ENCODE peak calls at places on chromosomes 2 and 18, in four cellular contexts. One of them, this sample, is unnamed.

GRCh38 chr2:236856856-236857616 is 228.7 kb upstream of the COPS8 start:
- DNase-seq in uterus: no peak
- DNase-seq in breast epithelium: no peak
- DNase-seq in ovary: no peak
- DNase-seq in this sample: no peak

GRCh38 chr2:120239488-120240287 is 13.0 kb upstream of the RALB start:
- DNase-seq in uterus: peak; percentile 62
- DNase-seq in breast epithelium: no peak
- DNase-seq in ovary: peak; percentile 54
- DNase-seq in this sample: no peak

GRCh38 chr18:33720133-33720532 is 142.1 kb downstream of the ASXL3 start:
- DNase-seq in uterus: no peak
- DNase-seq in breast epithelium: no peak
- DNase-seq in ovary: no peak
- DNase-seq in this sample: no peak

GRCh38 chr2:118987886-118988285 is 45.9 kb downstream of the MARCO start:
- DNase-seq in uterus: no peak
- DNase-seq in breast epithelium: no peak
- DNase-seq in ovary: no peak
- DNase-seq in this sample: peak; percentile 31

GRCh38 chr2:288002-288742 is at the start of gene ALKAL2:
- DNase-seq in uterus: peak; percentile 50
- DNase-seq in breast epithelium: no peak
- DNase-seq in ovary: peak; percentile 73
- DNase-seq in this sample: no peak

GRCh38 chr18:63444567-63444966 is 22.3 kb upstream of the VPS4B start:
- DNase-seq in uterus: no peak
- DNase-seq in breast epithelium: no peak
- DNase-seq in ovary: no peak
- DNase-seq in this sample: no peak

GRCh38 chr18:79609841-79610281 is 69.7 kb upstream of the CTDP1 start:
- DNase-seq in uterus: no peak
- DNase-seq in breast epithelium: peak; percentile 22
- DNase-seq in ovary: peak; percentile 31
- DNase-seq in this sample: peak; percentile 69

GRCh38 chr2:27509326-27509725 is 12.7 kb downstream of the GCKR start:
- DNase-seq in uterus: no peak
- DNase-seq in breast epithelium: no peak
- DNase-seq in ovary: no peak
- DNase-seq in this sample: no peak

GRCh38 chr2:182068811-182069210 is 83.2 kb downstream of the PPP1R1C start:
- DNase-seq in uterus: no peak
- DNase-seq in breast epithelium: no peak
- DNase-seq in ovary: no peak
- DNase-seq in this sample: no peak

GRCh38 chr2:1234731-1235308 is 178.4 kb upstream of the TPO start:
- DNase-seq in uterus: no peak
- DNase-seq in breast epithelium: no peak
- DNase-seq in ovary: no peak
- DNase-seq in this sample: no peak

GRCh38 chr18:73563345-73563744 is 584.3 kb downstream of the FBXO15 start:
- DNase-seq in uterus: no peak
- DNase-seq in breast epithelium: no peak
- DNase-seq in ovary: no peak
- DNase-seq in this sample: no peak

GRCh38 chr18:43622024-43622423 is 344.7 kb upstream of the SYT4 start:
- DNase-seq in uterus: no peak
- DNase-seq in breast epithelium: no peak
- DNase-seq in ovary: no peak
- DNase-seq in this sample: no peak

GRCh38 chr2:43221660-43222471 is 4.5 kb downstream of the ZFP36L2 start:
- DNase-seq in uterus: peak; percentile 93
- DNase-seq in breast epithelium: peak; percentile 82
- DNase-seq in ovary: peak; percentile 92
- DNase-seq in this sample: peak; percentile 94

DNA sequence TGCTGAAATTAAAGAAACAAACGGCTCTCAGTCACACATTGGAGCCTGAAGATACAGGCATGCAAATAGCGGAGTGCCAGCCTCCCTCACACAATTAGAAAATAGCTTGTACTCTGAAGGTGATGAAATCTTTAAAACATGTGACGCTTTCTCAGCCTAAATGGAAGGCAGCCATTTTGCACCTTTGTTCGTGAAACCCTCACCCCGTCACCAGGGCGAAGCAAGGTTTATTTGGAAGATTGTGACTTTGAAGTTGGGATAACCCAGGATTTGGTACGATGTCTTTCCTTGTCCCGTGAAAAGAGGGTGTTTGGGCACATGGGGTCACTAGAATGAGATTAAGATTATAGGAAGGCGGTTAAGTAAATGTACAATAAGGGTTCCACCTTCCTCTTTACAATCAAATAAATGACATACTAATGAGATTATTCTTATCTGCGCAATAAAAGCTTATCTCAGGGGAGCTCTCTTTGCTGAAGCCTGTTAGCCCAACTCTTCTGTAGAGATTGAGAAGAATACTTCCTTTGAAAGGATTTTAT is 4.2 kb downstream of the SH3BP4 start:
- DNase-seq in uterus: no peak
- DNase-seq in breast epithelium: no peak
- DNase-seq in ovary: no peak
- DNase-seq in this sample: no peak
- TF ChIP-seq POLR2A in uterus: no peak
- TF ChIP-seq POLR2A in breast epithelium: no peak
- TF ChIP-seq POLR2A in ovary: no peak
- TF ChIP-seq POLR2A in this sample: no peak

GRCh38 chr2:72992734-72993102 is 75.4 kb downstream of the EMX1 start:
- DNase-seq in uterus: peak; percentile 12
- DNase-seq in breast epithelium: no peak
- DNase-seq in ovary: no peak
- DNase-seq in this sample: peak; percentile 48
- TF ChIP-seq POLR2A in uterus: no peak
- TF ChIP-seq POLR2A in breast epithelium: no peak
- TF ChIP-seq POLR2A in ovary: no peak
- TF ChIP-seq POLR2A in this sample: no peak

GRCh38 chr2:200306969-200307811 is 697 bp downstream of the SPATS2L start:
- DNase-seq in uterus: peak; percentile 36
- DNase-seq in breast epithelium: no peak
- DNase-seq in ovary: peak; percentile 68
- DNase-seq in this sample: peak; percentile 67
- TF ChIP-seq POLR2A in uterus: peak; percentile 31
- TF ChIP-seq POLR2A in breast epithelium: no peak
- TF ChIP-seq POLR2A in ovary: no peak
- TF ChIP-seq POLR2A in this sample: no peak

GRCh38 chr18:23228102-23229051 is 93.1 kb downstream of the CABLES1 start:
- DNase-seq in uterus: no peak
- DNase-seq in breast epithelium: no peak
- DNase-seq in ovary: no peak
- DNase-seq in this sample: no peak
- TF ChIP-seq POLR2A in uterus: no peak
- TF ChIP-seq POLR2A in breast epithelium: no peak
- TF ChIP-seq POLR2A in ovary: no peak
- TF ChIP-seq POLR2A in this sample: no peak

This sample was measured in suprapubic skin.